ENCODE peak calls at places on chromosome 18, in eight cellular contexts. G, B, X, L, W, D, U and I are unnamed samples.

GRCh38 chr18:48975817-48976649 is 25.3 kb upstream of the SMAD7 start:
- DNase-seq in U (peak), L (peak), G (peak), D (no peak), X (peak), W (peak), B (no peak), I (peak)

GRCh38 chr18:55982992-55983391 is 395.0 kb upstream of the TCF4 start:
- DNase-seq in G (no peak), U (peak), X (no peak), D (no peak), L (peak), W (no peak), B (no peak), I (no peak)

GRCh38 chr18:41459657-41460056 is 495.4 kb upstream of the PIK3C3 start:
- DNase-seq in X (no peak), B (no peak), L (no peak), D (no peak), W (no peak), U (no peak), G (no peak), I (no peak)

GRCh38 chr18:8808001-8808400 is 102.6 kb downstream of the MTCL1 start:
- DNase-seq in U (peak), X (no peak), W (no peak), L (no peak), D (no peak), G (no peak), B (no peak), I (no peak)

GRCh38 chr18:708096-708495 is 4.3 kb downstream of the ENOSF1 start:
- DNase-seq in U (no peak), B (no peak), D (no peak), X (peak), G (no peak), L (no peak), W (no peak), I (no peak)

GRCh38 chr18:58045265-58046086 is 1.4 kb downstream of the NEDD4L start:
- DNase-seq in D (no peak), L (peak), W (peak), G (peak), X (peak), U (peak), B (peak), I (peak)

GRCh38 chr18:37320320-37320719 is 245.3 kb downstream of the CELF4 start:
- DNase-seq in W (no peak), G (no peak), D (no peak), L (no peak), B (no peak), U (no peak), X (no peak), I (no peak)

GRCh38 chr18:9827856-9828793 is 57.6 kb upstream of the TXNDC2 start:
- DNase-seq in D (peak), W (no peak), U (peak), G (peak), B (peak), L (no peak), X (peak), I (peak)

GRCh38 chr18:57444301-57444759 is 9.2 kb downstream of the ONECUT2 start:
- DNase-seq in B (no peak), U (no peak), L (peak), X (no peak), G (no peak), W (no peak), D (no peak), I (no peak)

GRCh38 chr18:48815182-48815520 is 135.6 kb downstream of the SMAD7 start:
- DNase-seq in G (no peak), W (no peak), L (no peak), U (no peak), D (no peak), B (no peak), X (no peak), I (no peak)

GRCh38 chr18:68623342-68623741 is 91.6 kb downstream of the TMX3 start:
- DNase-seq in W (peak), D (peak), G (no peak), U (peak), L (peak), X (no peak), B (peak), I (peak)

GRCh38 chr18:76496200-76496890 is 1.3 kb upstream of the ZNF516 start:
- DNase-seq in G (peak), U (peak), W (no peak), B (no peak), D (no peak), L (peak), X (peak), I (peak)

GRCh38 chr18:50620319-50620718 is 60.4 kb downstream of the MAPK4 start:
- DNase-seq in W (no peak), D (no peak), X (no peak), G (no peak), B (no peak), L (no peak), U (no peak), I (no peak)

GRCh38 chr18:46917808-46918600 is 602 bp downstream of the KATNAL2 start:
- DNase-seq in L (peak), G (no peak), W (peak), B (no peak), D (no peak), U (peak), X (peak), I (peak)

GRCh38 chr18:55338955-55339662 is 248.9 kb downstream of the TCF4 start:
- DNase-seq in W (no peak), X (no peak), U (peak), B (no peak), D (no peak), G (no peak), L (peak), I (peak)

GRCh38 chr18:5627756-5628511 is 84.1 kb upstream of the EPB41L3 start:
- DNase-seq in U (no peak), L (peak), G (no peak), X (no peak), B (no peak), D (no peak), W (no peak), I (no peak)

GRCh38 chr18:8708670-8709069 is 3.3 kb downstream of the MTCL1 start:
- DNase-seq in W (no peak), U (no peak), D (no peak), X (no peak), G (no peak), B (no peak), L (no peak), I (no peak)

GRCh38 chr18:70319185-70319584 is 30.3 kb downstream of the SOCS6 start:
- DNase-seq in D (no peak), U (no peak), G (no peak), X (no peak), W (no peak), L (no peak), B (no peak), I (no peak)

GRCh38 chr18:77101410-77102245 is 31.0 kb downstream of the MBP start:
- DNase-seq in W (peak), G (peak), X (peak), D (peak), U (peak), L (peak), B (peak), I (peak)

GRCh38 chr18:59269563-59270214 is 3.6 kb downstream of the RAX start:
- DNase-seq in X (no peak), G (no peak), W (no peak), D (no peak), L (no peak), U (no peak), B (no peak), I (no peak)
- H3K4me3 ChIP-seq in X (no peak), G (peak), W (no peak), D (no peak), L (peak), U (no peak), B (peak), I (no peak)

GRCh38 chr18:53909668-53910067 is 314.8 kb downstream of the MBD2 start:
- DNase-seq in G (no peak), L (peak), D (no peak), X (no peak), B (peak), U (peak), W (peak), I (peak)
- TF ChIP-seq CTCF in G (no peak), L (peak), D (peak), X (no peak), B (peak), U (peak), W (peak), I (no peak)

GRCh38 chr18:63078471-63078870 is 241.1 kb downstream of the BCL2 start:
- DNase-seq in X (no peak), W (no peak), D (no peak), U (no peak), B (no peak), L (no peak), G (no peak), I (peak)

GRCh38 chr18:63070750-63071502 is 248.6 kb downstream of the BCL2 start:
- DNase-seq in W (no peak), X (peak), D (no peak), G (no peak), B (no peak), L (no peak), U (no peak), I (no peak)

GRCh38 chr18:63073481-63073880 is 246.1 kb downstream of the BCL2 start:
- DNase-seq in B (no peak), X (no peak), U (no peak), W (peak), D (no peak), G (no peak), L (no peak), I (peak)

GRCh38 chr18:63071566-63072175 is 247.9 kb downstream of the BCL2 start:
- DNase-seq in W (no peak), B (no peak), D (peak), U (no peak), X (no peak), L (no peak), G (no peak), I (peak)

DNA sequence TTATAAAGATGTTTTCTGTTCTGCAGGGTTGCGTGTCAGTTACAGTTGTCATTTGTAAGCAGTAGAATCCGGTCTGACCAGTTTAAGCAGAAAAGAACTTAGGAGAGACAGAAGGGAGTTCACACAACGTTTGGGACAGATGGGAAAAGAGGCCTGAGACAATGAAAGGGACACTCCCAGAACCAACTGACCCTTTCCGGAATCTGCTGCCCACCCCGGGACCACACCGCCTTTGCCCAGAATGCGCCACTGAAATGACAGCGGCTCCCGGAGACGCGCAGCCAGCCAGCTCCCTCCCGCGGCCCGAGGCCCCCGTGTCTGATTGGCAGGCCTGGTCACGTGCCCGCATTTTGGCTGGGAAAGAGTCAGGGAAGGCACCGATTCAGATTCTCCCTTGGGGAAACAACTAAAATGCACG is 244.6 kb downstream of the BCL2 start:
- DNase-seq in W (no peak), G (peak), L (peak), U (peak), B (peak), D (no peak), X (peak), I (peak)
- H3K4me3 ChIP-seq in W (no peak), G (peak), L (peak), U (peak), B (peak), D (peak), X (peak), I (peak)

GRCh38 chr18:7367336-7367735 is 136.4 kb downstream of the LRRC30 start:
- DNase-seq in X (no peak), D (no peak), L (peak), G (no peak), W (no peak), U (no peak), B (no peak), I (no peak)
- TF ChIP-seq CTCF in X (no peak), D (no peak), L (peak), G (no peak), W (no peak), U (no peak), B (no peak), I (no peak)

DNA sequence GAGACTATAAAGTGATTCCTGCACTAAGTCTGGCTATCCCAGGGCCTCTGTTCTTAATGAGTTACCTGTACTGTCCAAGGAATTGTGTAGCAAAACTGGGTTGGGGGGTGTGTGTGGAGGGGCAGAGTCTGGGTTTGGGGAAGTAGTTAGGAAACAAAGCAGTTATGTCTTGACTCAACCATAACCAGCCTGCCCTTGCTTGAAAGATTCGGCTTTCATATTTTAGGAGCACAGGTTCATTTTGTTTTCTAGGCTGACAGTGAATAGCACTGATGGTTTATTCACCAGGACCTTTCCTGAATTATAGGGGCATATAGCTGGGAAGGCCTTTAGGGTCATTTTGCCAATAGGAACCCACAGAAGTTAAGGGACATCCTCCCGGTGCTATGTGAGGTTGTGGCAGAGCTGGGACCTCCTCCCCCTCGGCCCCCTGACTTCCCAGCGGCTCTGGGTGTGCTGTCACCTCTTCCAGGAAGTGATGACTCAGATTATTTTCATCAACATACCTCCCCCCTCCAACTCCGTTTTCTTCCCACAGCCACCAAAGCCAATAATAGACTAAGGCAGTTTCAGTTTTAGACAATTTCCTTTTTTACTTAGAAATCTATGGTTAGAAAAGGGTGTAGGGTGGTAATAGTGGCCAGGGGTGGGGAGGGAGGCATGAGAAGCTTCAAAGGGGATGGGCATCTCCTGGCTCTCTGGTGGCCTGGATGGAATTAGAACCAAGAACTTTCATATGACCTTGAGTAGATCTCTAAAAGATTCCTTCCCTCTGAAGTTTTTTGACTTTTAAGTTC is 44.8 kb downstream of the SETBP1 start:
- DNase-seq in L (no peak), W (peak), G (peak), U (peak), X (no peak), D (peak), B (no peak), I (peak)
- H3K4me3 ChIP-seq in L (no peak), W (no peak), G (no peak), U (no peak), X (no peak), D (peak), B (no peak), I (no peak)

GRCh38 chr18:13800505-13801259 is 23.3 kb upstream of the MC5R start:
- DNase-seq in B (peak), W (no peak), U (peak), G (peak), L (peak), D (no peak), X (peak), I (no peak)
- TF ChIP-seq CTCF in B (peak), W (peak), U (peak), G (peak), L (peak), D (peak), X (no peak), I (no peak)